ENCODE peak calls at places on chromosomes 11 and 22, in eight cellular contexts. I, H, B, A, X, T, Q and Z are unnamed samples.

GRCh38 chr11:114762437-114762836 is 84.1 kb downstream of the NXPE2 start:
- DNase-seq in I (peak; percentile 64), H (no peak), B (peak; percentile 56), A (peak; percentile 81), X (no peak), T (peak; percentile 62), Q (peak; percentile 44), Z (peak; percentile 76)

GRCh38 chr22:50613291-50613981 is 12.8 kb downstream of the MAPK8IP2 start:
- DNase-seq in I (peak; percentile 75), H (no peak), B (no peak), A (peak; percentile 92), X (no peak), T (no peak), Q (no peak), Z (peak; percentile 26)

GRCh38 chr11:23233075-23233474 is 372.8 kb upstream of the CCDC179 start:
- DNase-seq in I (no peak), H (no peak), B (no peak), A (no peak), X (no peak), T (no peak), Q (no peak), Z (no peak)

GRCh38 chr22:48824673-48825651 is 1002.7 kb downstream of the BRD1 start:
- DNase-seq in I (no peak), H (no peak), B (no peak), A (peak; percentile 48), X (no peak), T (peak; percentile 78), Q (no peak), Z (no peak)

GRCh38 chr11:35553021-35553420 is 27.6 kb upstream of the PAMR1 start:
- DNase-seq in I (no peak), H (no peak), B (no peak), A (no peak), X (no peak), T (no peak), Q (no peak), Z (no peak)

GRCh38 chr11:6640985-6641701 is 14.5 kb downstream of the DCHS1 start:
- DNase-seq in I (no peak), H (no peak), B (no peak), A (no peak), X (no peak), T (no peak), Q (peak; percentile 16), Z (no peak)

GRCh38 chr11:1970956-1971355 is 23.8 kb downstream of the MRPL23 start:
- DNase-seq in I (no peak), H (no peak), B (peak; percentile 0), A (peak; percentile 36), X (no peak), T (no peak), Q (peak; percentile 13), Z (no peak)

GRCh38 chr11:1942541-1943260 is 4.4 kb upstream of the MRPL23 start:
- DNase-seq in I (no peak), H (no peak), B (no peak), A (peak; percentile 49), X (no peak), T (no peak), Q (peak; percentile 9), Z (peak; percentile 2)

GRCh38 chr22:22060200-22061084 is 77.9 kb upstream of the TOP3B start:
- DNase-seq in I (peak; percentile 56), H (no peak), B (peak; percentile 44), A (peak; percentile 83), X (peak; percentile 80), T (peak; percentile 48), Q (peak; percentile 21), Z (peak; percentile 78)

GRCh38 chr22:16955678-16956210 is 52.3 kb downstream of the GAB4 start:
- DNase-seq in I (no peak), H (no peak), B (no peak), A (no peak), X (no peak), T (no peak), Q (no peak), Z (no peak)

GRCh38 chr11:131817701-131818188 is 447.3 kb downstream of the NTM start:
- DNase-seq in I (no peak), H (no peak), B (no peak), A (no peak), X (no peak), T (no peak), Q (no peak), Z (no peak)

GRCh38 chr22:29216873-29217666 is 11.4 kb downstream of the EMID1 start:
- DNase-seq in I (no peak), H (no peak), B (peak; percentile 15), A (no peak), X (no peak), T (no peak), Q (peak; percentile 16), Z (no peak)

GRCh38 chr11:81224396-81224795 is 1509.3 kb downstream of the FAM181B start:
- DNase-seq in I (no peak), H (no peak), B (no peak), A (no peak), X (no peak), T (no peak), Q (no peak), Z (no peak)

GRCh38 chr22:27877501-27877900 is 41.6 kb downstream of the PITPNB start:
- DNase-seq in I (no peak), H (no peak), B (no peak), A (no peak), X (peak; percentile 78), T (no peak), Q (no peak), Z (no peak)

GRCh38 chr11:95695181-95695580 is 94.4 kb downstream of the FAM76B start:
- DNase-seq in I (no peak), H (no peak), B (no peak), A (no peak), X (no peak), T (no peak), Q (no peak), Z (no peak)
- H3K4me1 ChIP-seq in I (peaks cover 29% of the 10 kb centered on the region), H (peaks cover 10% of the 10 kb centered on the region), B (no peaks in the 10 kb centered on the region), A (peaks cover 7% of the 10 kb centered on the region), X (peaks cover 15% of the 10 kb centered on the region), T (no peaks in the 10 kb centered on the region), Q (no peaks in the 10 kb centered on the region), Z (peaks cover 6% of the 10 kb centered on the region)

DNA sequence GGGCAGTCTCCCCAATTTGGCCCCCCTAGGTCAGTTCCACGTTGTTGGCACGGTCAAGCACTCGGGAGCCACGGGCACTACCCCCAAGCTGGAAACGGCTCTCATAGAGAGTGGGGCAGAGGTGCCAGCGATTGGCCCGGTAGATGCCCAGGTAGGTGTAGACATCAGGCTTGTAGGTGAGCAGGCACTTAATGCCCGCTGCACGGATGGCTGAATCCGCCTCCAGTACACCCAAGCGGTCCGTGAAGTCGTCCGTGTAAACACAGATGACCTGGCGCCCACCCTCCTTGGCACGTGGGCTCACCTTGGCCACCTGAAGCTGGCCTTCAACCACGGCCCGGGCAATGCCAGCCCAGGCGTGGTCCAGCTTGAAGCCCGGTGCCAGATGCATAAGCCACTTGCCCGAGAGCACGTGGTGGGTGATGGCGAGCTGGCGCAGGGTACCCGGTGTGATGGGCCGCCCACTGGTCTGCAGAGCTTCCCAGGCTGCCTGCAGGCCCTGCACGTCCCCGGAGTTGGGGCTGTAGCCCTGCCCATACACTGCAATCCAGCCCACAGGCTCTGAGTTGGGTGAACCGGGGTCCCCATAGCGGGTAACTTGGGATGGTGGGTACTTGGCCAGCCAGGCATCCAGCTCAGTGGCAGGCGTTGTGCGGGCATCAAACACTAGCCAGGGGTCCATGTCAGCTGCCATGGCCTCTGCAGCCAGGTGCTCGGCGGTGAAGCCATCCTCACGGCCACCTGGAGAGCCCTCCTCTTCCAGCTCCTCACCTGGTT is 1.2 kb downstream of the C11orf68 start:
- DNase-seq in I (no peak), H (no peak), B (no peak), A (peak; percentile 67), X (no peak), T (no peak), Q (peak; percentile 39), Z (no peak)
- H3K4me3 ChIP-seq in I (peak overlapping the region; percentile 100), H (peak overlapping the region; percentile 100), B (peak overlapping the region; percentile 97), A (peak overlapping the region; percentile 89), X (peak overlapping the region; percentile 85), T (peak overlapping the region; percentile 83), Q (peak overlapping the region; percentile 90), Z (peak overlapping the region; percentile 98)

DNA sequence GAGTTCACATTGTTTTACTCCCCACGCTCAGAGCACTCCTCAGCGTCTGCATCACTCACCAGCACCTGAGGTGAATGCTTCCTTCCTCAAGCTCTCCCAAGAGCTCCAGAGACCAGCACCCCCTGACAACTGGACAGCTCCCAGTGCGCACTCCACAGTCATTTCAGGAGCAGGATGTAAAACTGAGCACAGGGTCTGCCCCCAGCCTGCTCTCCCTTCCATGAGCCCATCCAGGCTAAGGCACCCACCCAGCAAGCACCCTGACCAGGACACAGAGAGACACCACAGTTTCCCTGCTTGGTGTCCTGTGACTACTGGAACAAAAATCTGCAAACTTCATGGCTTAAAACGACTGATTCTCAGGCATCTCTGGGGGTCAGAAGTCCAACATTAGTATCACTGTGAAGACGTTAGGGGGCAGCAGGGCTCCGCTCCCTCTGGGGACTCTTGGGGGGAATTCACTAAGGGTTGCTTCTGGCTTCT is 3.3 kb downstream of the SCGB1D2 start:
- DNase-seq in I (no peak), H (no peak), B (peak; percentile 29), A (no peak), X (no peak), T (peak; percentile 35), Q (no peak), Z (peak; percentile 10)
- TF ChIP-seq CTCF in I (peak; percentile 15), H (no peak), B (peak; percentile 24), A (no peak), X (peak; percentile 19), T (peak; percentile 54), Q (no peak), Z (peak; percentile 26)

DNA sequence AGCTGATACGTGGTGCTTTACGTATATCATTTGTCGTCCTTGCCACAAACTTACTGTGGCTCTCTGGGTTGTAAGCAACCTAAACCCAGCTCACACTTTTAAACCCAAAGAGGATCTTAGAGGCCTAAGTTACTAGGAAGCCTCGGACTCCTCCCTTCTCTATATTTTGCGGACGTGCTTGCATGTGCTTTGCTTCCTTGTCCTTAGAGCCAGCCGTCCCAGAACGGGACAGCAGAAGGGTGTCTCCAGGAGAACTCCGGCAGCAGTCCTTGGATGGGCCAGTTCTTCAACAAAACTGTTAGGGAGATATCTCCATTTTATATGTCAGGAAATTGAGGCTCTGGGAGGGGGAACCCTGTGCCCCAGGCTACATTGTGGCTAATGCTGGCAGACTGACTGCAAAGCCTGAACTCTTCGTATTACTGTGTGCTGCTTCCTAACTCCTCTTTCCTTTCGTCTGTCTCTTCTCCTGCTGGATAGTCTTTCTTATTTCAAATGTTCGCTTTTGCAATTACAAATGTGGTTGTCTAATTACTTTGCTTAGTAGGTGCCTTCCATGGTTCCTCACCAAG is 33.8 kb downstream of the TNRC6B start:
- DNase-seq in I (no peak), H (no peak), B (no peak), A (no peak), X (no peak), T (no peak), Q (no peak), Z (no peak)
- H3K4me1 ChIP-seq in I (peaks cover 77% of the 10 kb centered on the region), H (peaks cover 85% of the 10 kb centered on the region), B (no peaks in the 10 kb centered on the region), A (peaks cover 56% of the 10 kb centered on the region), X (peaks cover 43% of the 10 kb centered on the region), T (peaks cover 30% of the 10 kb centered on the region), Q (no peaks in the 10 kb centered on the region), Z (peaks cover 6% of the 10 kb centered on the region)